ENCODE peak calls at places on chromosomes 3 and 15, in ten cellular contexts. V is upper lobe of right lung; I is PC-3; Q is neuronal stem cell; S is psoas muscle; O is astrocyte; K is body of pancreas; A is heart left ventricle; H is CD4-positive, alpha-beta memory T cell; L is WERI-Rb-1. N is an unnamed sample.

GRCh38 chr3:59085976-59086375 is 36.2 kb upstream of the CFAP20DC start:
- DNase-seq in K (no peak), S (no peak), L (no peak), V (no peak), A (no peak), Q (no peak), O (peak; percentile 10), H (no peak), I (peak; percentile 58), N (no peak)

GRCh38 chr3:5022966-5023776 is 43.9 kb downstream of the BHLHE40 start:
- DNase-seq in O (peak; percentile 100), K (peak; percentile 64), Q (no peak), L (no peak), V (no peak), S (peak; percentile 84), A (no peak), I (peak; percentile 98), H (no peak), N (peak; percentile 39)

GRCh38 chr3:98778852-98779379 is 15.8 kb downstream of the ST3GAL6 start:
- DNase-seq in H (no peak), V (no peak), L (no peak), K (peak; percentile 22), Q (no peak), I (no peak), O (peak; percentile 99), S (no peak), A (no peak), N (no peak)

GRCh38 chr15:64948916-64949315 is 37.2 kb downstream of the ANKDD1A start:
- DNase-seq in V (no peak), K (no peak), O (no peak), L (no peak), A (no peak), H (no peak), S (no peak), Q (no peak), I (no peak), N (no peak)

GRCh38 chr3:194395767-194396527 is 3.1 kb downstream of the GP5 start:
- DNase-seq in V (peak; percentile 65), O (peak; percentile 10), Q (no peak), A (no peak), H (peak; percentile 72), S (peak; percentile 47), L (no peak), K (no peak), I (no peak), N (peak; percentile 87)

GRCh38 chr3:181709537-181710279 is 2.0 kb upstream of the SOX2 start:
- DNase-seq in S (peak; percentile 57), Q (no peak), O (peak; percentile 46), I (peak; percentile 80), V (peak; percentile 83), H (no peak), K (peak; percentile 71), A (peak; percentile 64), L (peak; percentile 68), N (no peak)

GRCh38 chr15:42427429-42428223 is 63.3 kb downstream of the ZNF106 start:
- DNase-seq in O (peak; percentile 98), K (no peak), Q (no peak), S (no peak), V (no peak), I (peak; percentile 12), H (no peak), A (no peak), L (no peak), N (no peak)

GRCh38 chr3:106512846-106513245 is 644.0 kb upstream of the CBLB start:
- DNase-seq in V (no peak), S (no peak), K (no peak), A (no peak), I (no peak), H (no peak), Q (no peak), O (no peak), L (no peak), N (no peak)

GRCh38 chr15:37246856-37247255 is 146.5 kb upstream of the MEIS2 start:
- DNase-seq in L (no peak), S (no peak), V (no peak), H (no peak), A (no peak), O (no peak), I (no peak), Q (no peak), K (no peak), N (no peak)

GRCh38 chr3:117114517-117115265 is 405.1 kb downstream of the TUSC7 start:
- DNase-seq in A (no peak), V (no peak), Q (no peak), S (no peak), L (no peak), H (no peak), O (no peak), K (no peak), I (no peak), N (no peak)

GRCh38 chr3:118408431-118408830 is 626.2 kb downstream of the IGSF11 start:
- DNase-seq in S (no peak), I (peak; percentile 61), O (no peak), K (no peak), V (no peak), A (no peak), L (no peak), Q (no peak), H (no peak), N (no peak)

DNA sequence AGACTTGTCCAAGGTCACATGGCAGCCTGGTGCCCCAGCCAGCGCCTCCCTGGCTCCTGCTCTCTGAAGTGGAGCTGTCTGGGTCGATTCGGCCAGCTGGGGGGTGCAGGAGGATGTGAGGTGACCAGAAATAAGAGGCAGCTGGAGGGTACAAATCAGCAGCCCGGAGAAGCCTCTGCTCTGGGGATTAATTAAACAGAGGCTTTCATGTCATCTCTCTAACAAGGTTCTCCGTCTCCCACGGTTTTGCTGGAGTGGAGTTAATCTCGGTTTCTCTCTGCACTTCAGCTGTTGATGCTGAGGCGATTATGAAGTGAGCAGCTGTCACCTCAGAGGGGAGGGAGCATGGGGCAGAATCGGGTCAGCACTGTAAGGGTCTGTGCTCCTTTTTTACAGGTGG is 236.8 kb downstream of the TLE3 start:
- DNase-seq in H (no peak), V (no peak), I (no peak), O (no peak), A (no peak), L (peak; percentile 97), K (no peak), Q (no peak), S (no peak), N (no peak)
- H3K27me3 ChIP-seq in H (no peaks in the 10 kb centered on the region), V (no peaks in the 10 kb centered on the region), I (no peaks in the 10 kb centered on the region), O (no peaks in the 10 kb centered on the region), A (no peaks in the 10 kb centered on the region), L (no peaks in the 10 kb centered on the region), K (no peaks in the 10 kb centered on the region), Q (no peaks in the 10 kb centered on the region), S (no peaks in the 10 kb centered on the region), N (no peaks in the 10 kb centered on the region)

GRCh38 chr15:69031013-69032001 is 16.8 kb downstream of the NOX5 start:
- DNase-seq in Q (peak; percentile 30), S (peak; percentile 33), L (peak; percentile 86), V (peak; percentile 82), A (peak; percentile 79), H (no peak), O (peak; percentile 27), K (peak; percentile 35), I (peak; percentile 50), N (peak; percentile 92)
- H3K4me3 ChIP-seq in Q (peak overlapping the region; percentile 72), S (peak overlapping the region; percentile 46), L (peak overlapping the region; percentile 33), V (peak overlapping the region; percentile 41), A (peak overlapping the region; percentile 8), H (no peak overlapping the region), O (peak overlapping the region; percentile 49), K (no peak overlapping the region), I (peak overlapping the region; percentile 30), N (peak overlapping the region; percentile 31)

DNA sequence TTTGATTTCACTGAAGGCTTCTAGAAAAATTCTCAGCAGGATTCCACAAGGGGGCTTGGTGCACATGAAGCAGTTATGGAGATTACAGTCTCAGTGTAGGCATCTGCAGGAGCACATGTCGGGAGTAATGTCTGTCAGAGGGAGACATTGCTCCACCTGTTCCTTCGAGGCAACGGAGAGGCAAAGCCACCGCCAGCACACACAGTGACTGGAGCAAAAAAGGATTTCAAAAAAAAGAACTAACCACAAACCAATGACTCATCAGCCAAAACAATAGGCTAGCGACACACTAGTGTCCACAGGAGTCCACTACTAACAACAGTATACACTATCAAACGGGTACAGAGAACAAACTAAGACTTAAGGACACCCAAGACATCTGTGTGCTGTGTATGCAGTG is 68.9 kb downstream of the NPTN start:
- DNase-seq in S (no peak), K (peak; percentile 14), O (peak; percentile 59), L (peak; percentile 15), I (peak; percentile 79), H (no peak), Q (no peak), V (no peak), A (no peak), N (no peak)
- H3K36me3 ChIP-seq in S (peaks cover 83% of the 10 kb centered on the region), K (peaks cover 5% of the 10 kb centered on the region), O (peaks cover 33% of the 10 kb centered on the region), L (peaks cover 30% of the 10 kb centered on the region), I (peaks cover 36% of the 10 kb centered on the region), H (peaks cover 31% of the 10 kb centered on the region), Q (peaks cover 87% of the 10 kb centered on the region), V (peaks cover 84% of the 10 kb centered on the region), A (peaks cover 93% of the 10 kb centered on the region), N (peaks cover 18% of the 10 kb centered on the region)

DNA sequence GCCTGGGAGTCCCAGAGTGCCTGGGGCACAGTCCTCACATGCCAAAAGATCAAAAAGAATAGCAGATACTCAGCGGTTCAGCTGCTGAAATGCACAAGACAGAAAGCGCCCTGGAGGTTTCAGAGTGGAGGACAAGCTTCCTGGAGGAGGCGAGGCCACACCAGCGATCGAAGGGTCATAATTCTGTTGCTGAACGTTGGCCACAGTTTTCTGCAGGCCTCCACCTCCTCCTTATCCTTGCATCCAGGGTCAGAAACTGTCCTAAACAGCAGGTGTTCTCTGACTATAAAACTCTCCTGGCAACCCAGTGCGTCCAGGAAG is 220.3 kb upstream of the LINGO1 start:
- DNase-seq in Q (no peak), K (no peak), S (no peak), A (no peak), H (no peak), L (no peak), I (no peak), O (no peak), V (peak; percentile 26), N (peak; percentile 8)
- H3K27me3 ChIP-seq in Q (peaks cover 2% of the 10 kb centered on the region), K (no peaks in the 10 kb centered on the region), S (no peaks in the 10 kb centered on the region), A (no peaks in the 10 kb centered on the region), H (peaks cover 5% of the 10 kb centered on the region), L (no peaks in the 10 kb centered on the region), I (peaks cover 72% of the 10 kb centered on the region), O (peaks cover 24% of the 10 kb centered on the region), V (no peaks in the 10 kb centered on the region), N (no peaks in the 10 kb centered on the region)

GRCh38 chr3:139538733-139539132 is 809 bp downstream of the RBP1 start:
- DNase-seq in L (no peak), V (no peak), Q (no peak), I (no peak), H (no peak), A (no peak), S (peak; percentile 37), K (peak; percentile 84), O (peak; percentile 80), N (peak; percentile 67)
- H3K4me3 ChIP-seq in L (no peak overlapping the region), V (peak overlapping the region; percentile 66), Q (peak overlapping the region; percentile 62), I (no peak overlapping the region), H (no peak overlapping the region), A (peak overlapping the region; percentile 73), S (peak overlapping the region; percentile 69), K (peak overlapping the region; percentile 63), O (peak overlapping the region; percentile 77), N (peak overlapping the region; percentile 51)

N was measured in H7.